ENCODE peak calls at places on chromosomes 3 and 15, in four cellular contexts. A is stimulated activated CD4-positive, alpha-beta T cell treated with anti-CD3 and anti-CD28 coated beads, Interleukin-12 subunit alpha, Interleukin-12 subunit beta, amount 100 ng/mL, for 4 hours; G is activated CD4-positive, alpha-beta memory T cell treated with anti-CD3 and anti-CD28 coated beads for 36 hours; D is left ventricle myocardium inferior. N is an unnamed sample.

GRCh38 chr3:94909726-94910125 is 846.9 kb downstream of the NSUN3 start:
- DNase-seq in A (no peak), G (no peak), D (no peak), N (no peak)

GRCh38 chr15:90099868-90100854 is 2.1 kb downstream of the IDH2 start:
- DNase-seq in A (no peak), G (peak; percentile 58), D (no peak), N (no peak)

GRCh38 chr3:32420138-32420981 is 28.7 kb downstream of the CMTM7 start:
- DNase-seq in A (no peak), G (peak; percentile 72), D (no peak), N (no peak)

GRCh38 chr3:167451282-167451681 is 22.6 kb downstream of the SERPINI2 start:
- DNase-seq in A (no peak), G (no peak), D (no peak), N (no peak)

GRCh38 chr3:152299243-152299976 is 30.7 kb downstream of the MBNL1 start:
- DNase-seq in A (no peak), G (peak; percentile 40), D (no peak), N (no peak)

GRCh38 chr3:190289989-190290388 is 32.3 kb downstream of the CLDN1 start:
- DNase-seq in A (no peak), G (no peak), D (no peak), N (no peak)

GRCh38 chr3:71629289-71630252 is 46.0 kb upstream of the FOXP1 start:
- DNase-seq in A (no peak), G (no peak), D (no peak), N (no peak)

GRCh38 chr3:98039322-98040024 is 4.4 kb upstream of the GABRR3 start:
- DNase-seq in A (peak; percentile 52), G (peak; percentile 81), D (peak; percentile 14), N (no peak)

GRCh38 chr15:64246364-64247189 is 83.8 kb upstream of the PPIB start:
- DNase-seq in A (no peak), G (peak; percentile 81), D (no peak), N (peak; percentile 16)

GRCh38 chr3:38574411-38575278 is 74.8 kb downstream of the SCN5A start:
- DNase-seq in A (no peak), G (no peak), D (no peak), N (no peak)

GRCh38 chr15:58549780-58550064 is 117.9 kb downstream of the LIPC start:
- DNase-seq in A (no peak), G (no peak), D (no peak), N (no peak)

GRCh38 chr3:197300361-197300760 is 1.9 kb upstream of the DLG1 start:
- DNase-seq in A (no peak), G (no peak), D (no peak), N (no peak)

GRCh38 chr3:12154151-12154550 is 4.6 kb downstream of the TIMP4 start:
- DNase-seq in A (no peak), G (no peak), D (no peak), N (no peak)

GRCh38 chr15:80183886-80184285 is 31.1 kb downstream of the FAH start:
- DNase-seq in A (no peak), G (no peak), D (no peak), N (no peak)